ENCODE peak calls at places on chromosomes 11 and 22, in four cellular contexts. Z, I, A and X are unnamed samples.

GRCh38 chr11:121534131-121535093 is 81.6 kb upstream of the SORL1-AS1 start:
- DNase-seq in A (peak), I (peak), Z (no peak), X (peak)

GRCh38 chr11:96254087-96254486 is 88.9 kb downstream of the MAML2 start:
- DNase-seq in Z (no peak), I (no peak), A (no peak), X (no peak)

GRCh38 chr11:101860694-101861371 is 54.0 kb upstream of the CEP126 start:
- DNase-seq in Z (peak), I (peak), A (peak), X (peak)

GRCh38 chr11:86537541-86538222 is 134.7 kb downstream of the ME3 start:
- DNase-seq in A (peak), Z (no peak), I (no peak), X (no peak)

GRCh38 chr22:24066260-24066659 is 55.2 kb downstream of the CABIN1 start:
- DNase-seq in Z (no peak), A (no peak), I (no peak), X (no peak)

GRCh38 chr11:27241316-27242122 is 121.5 kb downstream of the CCDC34 start:
- DNase-seq in Z (no peak), I (peak), A (no peak), X (no peak)

GRCh38 chr11:92830382-92831148 is 138.9 kb upstream of the MTNR1B start:
- DNase-seq in Z (no peak), I (no peak), A (peak), X (no peak)

GRCh38 chr11:61855939-61856730 is 28.0 kb downstream of the FADS2 start:
- DNase-seq in I (no peak), Z (no peak), A (no peak), X (no peak)

GRCh38 chr22:20080776-20081654 is 974 bp downstream of the DGCR8 start:
- DNase-seq in Z (peak), I (no peak), A (peak), X (no peak)

GRCh38 chr22:39431821-39432251 is 25.0 kb upstream of the MGAT3 start:
- DNase-seq in A (no peak), Z (no peak), I (no peak), X (no peak)

GRCh38 chr11:44258839-44259420 is 51.0 kb downstream of the ALX4 start:
- DNase-seq in I (no peak), A (no peak), Z (no peak), X (no peak)

GRCh38 chr22:33570110-33570509 is 350.2 kb downstream of the LARGE1 start:
- DNase-seq in I (no peak), Z (no peak), A (no peak), X (no peak)

GRCh38 chr11:64247729-64248531 is 1.2 kb upstream of the PPP1R14B start:
- DNase-seq in I (no peak), A (peak), Z (no peak), X (no peak)

GRCh38 chr22:22555596-22555995 is 3.5 kb downstream of the PRAME start:
- DNase-seq in I (no peak), Z (no peak), A (peak), X (no peak)

GRCh38 chr22:20430641-20431519 is 6.7 kb downstream of the SCARF2 start:
- DNase-seq in I (no peak), A (no peak), Z (peak), X (no peak)

GRCh38 chr11:65961267-65962135 is at the start of gene SART1:
- DNase-seq in I (peak), Z (peak), A (peak), X (peak)

GRCh38 chr11:71498091-71498490 is 29.0 kb upstream of the KRTAP5-7 start:
- DNase-seq in Z (no peak), I (no peak), A (no peak), X (no peak)

GRCh38 chr22:46171940-46172339 is 21.6 kb downstream of the PPARA start:
- DNase-seq in Z (peak), I (peak), A (no peak), X (no peak)

GRCh38 chr11:64675417-64676252 is 47.4 kb downstream of the NRXN2 start:
- DNase-seq in I (peak), A (peak), Z (peak), X (peak)

GRCh38 chr22:46072030-46072881 is 78.1 kb upstream of the PPARA start:
- DNase-seq in A (no peak), Z (peak), I (no peak), X (no peak)

GRCh38 chr11:2432171-2432621 is 12.1 kb downstream of the TRPM5 start:
- DNase-seq in Z (no peak), A (no peak), I (no peak), X (no peak)

GRCh38 chr11:36672815-36673450 is 74.9 kb upstream of the RAG2 start:
- DNase-seq in Z (peak), I (peak), A (peak), X (no peak)

GRCh38 chr11:126452256-126452655 is 96.8 kb downstream of the ST3GAL4 start:
- DNase-seq in A (peak), Z (no peak), I (no peak), X (no peak)

GRCh38 chr11:124934862-124935547 is 842 bp downstream of the HEPACAM start:
- DNase-seq in I (peak), A (no peak), Z (no peak), X (no peak)

GRCh38 chr11:120336641-120337132 is 474 bp downstream of the ARHGEF12 start:
- DNase-seq in Z (peak), I (no peak), A (peak), X (no peak)

GRCh38 chr11:110429614-110430266 is at the start of gene FDX1:
- DNase-seq in A (peak), Z (peak), I (peak), X (peak)

GRCh38 chr11:113179181-113179701 is 135.1 kb upstream of the TTC12 start:
- DNase-seq in Z (no peak), I (no peak), A (peak), X (no peak)

GRCh38 chr11:132251095-132251494 is 880.7 kb downstream of the NTM start:
- DNase-seq in A (no peak), Z (no peak), I (no peak), X (no peak)

GRCh38 chr11:12285106-12285505 is 92.3 kb upstream of the PARVA start:
- DNase-seq in I (peak), Z (peak), A (no peak), X (no peak)

GRCh38 chr11:103987631-103988594 is 48.5 kb upstream of the DDI1 start:
- DNase-seq in Z (no peak), I (no peak), A (no peak), X (no peak)

GRCh38 chr11:119365071-119365591 is 16.4 kb downstream of the USP2 start:
- DNase-seq in A (peak), Z (no peak), I (no peak), X (no peak)

GRCh38 chr11:5476184-5476819 is 12.2 kb upstream of the OR52D1 start:
- DNase-seq in A (peak), I (peak), Z (peak), X (peak)

GRCh38 chr11:46299425-46300067 is 22.1 kb downstream of the CREB3L1 start:
- DNase-seq in Z (no peak), I (no peak), A (no peak), X (no peak)

GRCh38 chr11:58030653-58031052 is at the start of gene OR6Q1:
- DNase-seq in I (no peak), Z (no peak), A (no peak), X (no peak)

GRCh38 chr11:9530901-9531625 is 42.4 kb upstream of the WEE1 start:
- DNase-seq in A (no peak), I (no peak), Z (peak), X (no peak)

GRCh38 chr11:111465400-111465799 is 46.8 kb downstream of the BTG4 start:
- DNase-seq in I (peak), Z (no peak), A (no peak), X (no peak)

GRCh38 chr11:127639916-127640315 is 639.3 kb upstream of the KIRREL3 start:
- DNase-seq in A (no peak), Z (no peak), I (no peak), X (no peak)

GRCh38 chr22:23834830-23835772 is 3.7 kb downstream of the DERL3 start:
- DNase-seq in Z (no peak), A (no peak), I (no peak), X (peak)